ENCODE peak calls at places on chromosomes 13 and 19, in ten cellular contexts. E is lower lobe of right lung, C is left ventricle myocardium inferior, O is heart left ventricle, Z is mesendoderm, U is SJCRH30, P is left lung, S is transverse colon, F is OCI-LY7, D is lung. B is an unnamed sample.
A peak's percentile ranks its signal among the peaks of the same experiment; 100 is the strongest.

GRCh38 chr19:3788991-3789778 is 3.0 kb upstream of the MATK start:
- DNase-seq in E (no peak), C (no peak), O (no peak), Z (no peak), U (no peak), P (no peak), S (no peak), F (no peak), D (no peak), B (no peak)

GRCh38 chr13:110166598-110166997 is 140.4 kb downstream of the COL4A1 start:
- DNase-seq in E (no peak), C (no peak), O (no peak), Z (no peak), U (no peak), P (no peak), S (no peak), F (no peak), D (no peak), B (no peak)

GRCh38 chr13:43229506-43229905 is 206.1 kb downstream of the DNAJC15 start:
- DNase-seq in E (no peak), C (no peak), O (no peak), Z (no peak), U (no peak), P (peak; percentile 38), S (no peak), F (no peak), D (no peak), B (no peak)

GRCh38 chr13:107847406-107847805 is 367.9 kb downstream of the LIG4 start:
- DNase-seq in E (no peak), C (no peak), O (no peak), Z (peak; percentile 81), U (peak; percentile 40), P (no peak), S (no peak), F (no peak), D (no peak), B (peak; percentile 65)

GRCh38 chr19:38270587-38271167 is 6.3 kb downstream of the SPINT2 start:
- DNase-seq in E (no peak), C (no peak), O (no peak), Z (peak; percentile 64), U (peak; percentile 96), P (no peak), S (no peak), F (no peak), D (no peak), B (no peak)

GRCh38 chr19:48681127-48681470 is 8.3 kb upstream of the NTN5 start:
- DNase-seq in E (no peak), C (no peak), O (no peak), Z (no peak), U (peak; percentile 94), P (no peak), S (no peak), F (no peak), D (no peak), B (no peak)

GRCh38 chr19:18596752-18597157 is 8.2 kb downstream of the REX1BD start:
- DNase-seq in E (peak; percentile 71), C (peak; percentile 53), O (no peak), Z (peak; percentile 63), U (peak; percentile 70), P (no peak), S (peak; percentile 63), F (no peak), D (peak; percentile 46), B (peak; percentile 74)

GRCh38 chr13:22455036-22455435 is 725.7 kb upstream of the SGCG start:
- DNase-seq in E (no peak), C (no peak), O (no peak), Z (peak; percentile 42), U (peak; percentile 22), P (no peak), S (no peak), F (no peak), D (no peak), B (no peak)

GRCh38 chr13:42525035-42525504 is 48.9 kb upstream of the TNFSF11 start:
- DNase-seq in E (no peak), C (no peak), O (no peak), Z (no peak), U (peak; percentile 9), P (no peak), S (no peak), F (no peak), D (no peak), B (no peak)

GRCh38 chr19:41412953-41413352 is 14.2 kb downstream of the B3GNT8 start:
- DNase-seq in E (no peak), C (no peak), O (no peak), Z (no peak), U (no peak), P (no peak), S (no peak), F (no peak), D (no peak), B (no peak)
- H3K4me1 ChIP-seq in E (peaks cover 67% of the 10 kb centered on the region), C (peaks cover 58% of the 10 kb centered on the region), O (peaks cover 49% of the 10 kb centered on the region), Z (no peaks in the 10 kb centered on the region), U (peaks cover 45% of the 10 kb centered on the region), P (peaks cover 76% of the 10 kb centered on the region), S (peaks cover 32% of the 10 kb centered on the region), F (peaks cover 10% of the 10 kb centered on the region), D (peaks cover 6% of the 10 kb centered on the region), B (peaks cover 12% of the 10 kb centered on the region)

GRCh38 chr19:17205237-17206140 is 9.7 kb upstream of the USE1 start:
- DNase-seq in E (peak; percentile 82), C (peak; percentile 47), O (no peak), Z (peak; percentile 81), U (peak; percentile 58), P (no peak), S (peak; percentile 82), F (peak; percentile 65), D (peak; percentile 68), B (peak; percentile 68)
- H3K4me1 ChIP-seq in E (no peaks in the 10 kb centered on the region), C (no peaks in the 10 kb centered on the region), O (no peaks in the 10 kb centered on the region), Z (no peaks in the 10 kb centered on the region), U (no peaks in the 10 kb centered on the region), P (no peaks in the 10 kb centered on the region), S (no peaks in the 10 kb centered on the region), F (peaks cover 19% of the 10 kb centered on the region), D (no peaks in the 10 kb centered on the region), B (no peaks in the 10 kb centered on the region)

GRCh38 chr13:33116321-33117010 is 100.2 kb downstream of the KL start:
- DNase-seq in E (no peak), C (no peak), O (no peak), Z (no peak), U (no peak), P (no peak), S (no peak), F (no peak), D (no peak), B (no peak)
- H3K4me1 ChIP-seq in E (peaks cover 37% of the 10 kb centered on the region), C (peaks cover 35% of the 10 kb centered on the region), O (peaks cover 13% of the 10 kb centered on the region), Z (no peaks in the 10 kb centered on the region), U (no peaks in the 10 kb centered on the region), P (peaks cover 15% of the 10 kb centered on the region), S (peaks cover 25% of the 10 kb centered on the region), F (no peaks in the 10 kb centered on the region), D (peaks cover 3% of the 10 kb centered on the region), B (peaks cover 10% of the 10 kb centered on the region)

GRCh38 chr13:45339867-45340266 is 1.1 kb downstream of the TPT1 start:
- DNase-seq in E (no peak), C (no peak), O (no peak), Z (no peak), U (no peak), P (no peak), S (no peak), F (no peak), D (no peak), B (no peak)

GRCh38 chr13:45337803-45338202 is 3.2 kb downstream of the TPT1 start:
- DNase-seq in E (no peak), C (no peak), O (no peak), Z (no peak), U (no peak), P (no peak), S (no peak), F (no peak), D (no peak), B (no peak)

GRCh38 chr13:45341034-45341798 is at the start of gene TPT1:
- DNase-seq in E (peak; percentile 99), C (peak; percentile 99), O (peak; percentile 99), Z (peak; percentile 99), U (peak; percentile 99), P (peak; percentile 99), S (peak; percentile 99), F (peak; percentile 98), D (peak; percentile 99), B (peak; percentile 99)

GRCh38 chr13:45340422-45341033 is 455 bp downstream of the TPT1 start:
- DNase-seq in E (peak; percentile 94), C (peak; percentile 92), O (peak; percentile 94), Z (peak; percentile 93), U (peak; percentile 83), P (peak; percentile 93), S (peak; percentile 92), F (peak; percentile 82), D (peak; percentile 93), B (peak; percentile 89)

DNA sequence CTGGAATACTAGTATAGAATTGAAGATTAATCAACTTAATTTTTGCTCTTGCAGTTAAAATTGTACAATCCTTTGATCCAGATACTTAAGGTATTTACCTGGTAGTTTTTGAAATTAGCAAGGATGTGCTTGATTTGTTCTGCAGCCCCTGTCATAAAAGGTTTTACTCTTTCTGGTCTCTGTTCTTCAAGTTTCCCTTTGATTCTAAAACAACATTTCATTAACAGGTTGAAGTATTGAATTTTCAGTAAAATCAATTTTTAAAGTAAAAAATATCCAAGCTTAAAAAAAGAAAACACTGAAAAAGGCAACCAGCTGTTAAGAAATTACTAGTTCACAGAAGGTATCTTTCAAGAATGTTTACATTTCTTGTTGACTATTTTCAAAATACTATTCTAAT is 1.6 kb downstream of the TPT1 start:
- DNase-seq in E (no peak), C (no peak), O (no peak), Z (no peak), U (no peak), P (no peak), S (no peak), F (no peak), D (no peak), B (no peak)
- H3K4me1 ChIP-seq in E (peaks cover 69% of the 10 kb centered on the region), C (peaks cover 79% of the 10 kb centered on the region), O (peaks cover 66% of the 10 kb centered on the region), Z (peaks cover 5% of the 10 kb centered on the region), U (peaks cover 15% of the 10 kb centered on the region), P (peaks cover 70% of the 10 kb centered on the region), S (peaks cover 69% of the 10 kb centered on the region), F (peaks cover 57% of the 10 kb centered on the region), D (peaks cover 49% of the 10 kb centered on the region), B (peaks cover 3% of the 10 kb centered on the region)

GRCh38 chr19:8578642-8579265 is 1.5 kb upstream of the MYO1F start:
- DNase-seq in E (peak; percentile 81), C (peak; percentile 78), O (peak; percentile 68), Z (peak; percentile 75), U (peak; percentile 78), P (peak; percentile 76), S (peak; percentile 85), F (peak; percentile 75), D (peak; percentile 79), B (peak; percentile 73)

GRCh38 chr19:8575467-8575997 is 1.7 kb downstream of the MYO1F start:
- DNase-seq in E (no peak), C (no peak), O (peak; percentile 42), Z (peak; percentile 92), U (no peak), P (no peak), S (peak; percentile 38), F (no peak), D (no peak), B (no peak)

GRCh38 chr19:8577741-8578140 is 499 bp upstream of the MYO1F start:
- DNase-seq in E (no peak), C (no peak), O (no peak), Z (no peak), U (no peak), P (no peak), S (no peak), F (no peak), D (no peak), B (no peak)

GRCh38 chr19:8577247-8577646 is at the start of gene MYO1F:
- DNase-seq in E (peak; percentile 84), C (peak; percentile 65), O (peak; percentile 68), Z (no peak), U (no peak), P (peak; percentile 83), S (peak; percentile 66), F (peak; percentile 29), D (peak; percentile 64), B (no peak)

GRCh38 chr19:8576273-8576993 is 809 bp downstream of the MYO1F start:
- DNase-seq in E (no peak), C (no peak), O (peak; percentile 43), Z (no peak), U (no peak), P (peak; percentile 52), S (peak; percentile 36), F (no peak), D (peak; percentile 40), B (no peak)
- H3K4me1 ChIP-seq in E (peaks cover 61% of the 10 kb centered on the region), C (peaks cover 24% of the 10 kb centered on the region), O (peaks cover 76% of the 10 kb centered on the region), Z (peaks cover 4% of the 10 kb centered on the region), U (no peaks in the 10 kb centered on the region), P (peaks cover 79% of the 10 kb centered on the region), S (peaks cover 18% of the 10 kb centered on the region), F (peaks cover 18% of the 10 kb centered on the region), D (no peaks in the 10 kb centered on the region), B (no peaks in the 10 kb centered on the region)